ENCODE peak calls at places on chromosomes 7 and 10, in five cellular contexts. C, K, D, Y and B are unnamed samples.

GRCh38 chr10:83605783-83606182 is 533.5 kb upstream of the GHITM start:
- DNase-seq in C (no peak), K (no peak), D (no peak), Y (no peak), B (no peak)

GRCh38 chr10:103595933-103596726 is 102.6 kb downstream of the NEURL1 start:
- DNase-seq in C (no peak), K (no peak), D (no peak), Y (no peak), B (no peak)

GRCh38 chr10:46526682-46527038 is 29.8 kb downstream of the GPRIN2 start:
- DNase-seq in C (peak), K (no peak), D (no peak), Y (peak), B (no peak)

GRCh38 chr7:50696810-50697582 is 85.7 kb downstream of the GRB10 start:
- DNase-seq in C (no peak), K (no peak), D (no peak), Y (no peak), B (no peak)

GRCh38 chr7:155340071-155340531 is 42.4 kb downstream of the INSIG1 start:
- DNase-seq in C (no peak), K (no peak), D (no peak), Y (no peak), B (no peak)

GRCh38 chr7:81618400-81619014 is 151.3 kb downstream of the HGF start:
- DNase-seq in C (no peak), K (peak), D (no peak), Y (peak), B (no peak)

GRCh38 chr7:24395512-24395911 is 111.5 kb downstream of the NPY start:
- DNase-seq in C (no peak), K (no peak), D (no peak), Y (no peak), B (no peak)

GRCh38 chr7:107528461-107528860 is 35.3 kb downstream of the COG5 start:
- DNase-seq in C (no peak), K (peak), D (no peak), Y (peak), B (no peak)

GRCh38 chr10:71638577-71639411 is 80.8 kb downstream of the C10orf105 start:
- DNase-seq in C (no peak), K (no peak), D (peak), Y (no peak), B (no peak)

GRCh38 chr10:128174581-128175559 is 48.6 kb upstream of the MKI67 start:
- DNase-seq in C (no peak), K (no peak), D (no peak), Y (no peak), B (no peak)